ENCODE peak calls at places on chromosomes 6 and 20, in five cellular contexts. D, S, Z, P and B are unnamed samples.
A peak's percentile ranks its signal among the peaks of the same experiment; 100 is the strongest.

GRCh38 chr6:129353067-129353466 is 356.9 kb downstream of the ARHGAP18 start:
- DNase-seq in P (no peak), D (no peak), Z (no peak), S (peak; percentile 32), B (no peak)

GRCh38 chr6:149454405-149454848 is 30.4 kb downstream of the ZC3H12D start:
- DNase-seq in D (no peak), S (peak; percentile 99), P (peak; percentile 59), Z (no peak), B (no peak)

GRCh38 chr6:91608428-91608827 is 1021.6 kb upstream of the MAP3K7 start:
- DNase-seq in P (no peak), D (no peak), S (no peak), Z (no peak), B (no peak)

GRCh38 chr6:159074120-159074684 is 29.4 kb upstream of the TAGAP start:
- DNase-seq in S (no peak), Z (peak; percentile 8), D (no peak), P (peak; percentile 42), B (no peak)

GRCh38 chr20:54356726-54357235 is 118.6 kb upstream of the DOK5 start:
- DNase-seq in D (no peak), S (no peak), P (no peak), Z (no peak), B (no peak)

GRCh38 chr20:15702161-15702560 is 871.1 kb downstream of the KIF16B start:
- DNase-seq in P (no peak), Z (no peak), S (no peak), D (no peak), B (no peak)

GRCh38 chr6:108862479-108863191 is 14.4 kb downstream of the ARMC2 start:
- DNase-seq in D (no peak), Z (no peak), P (no peak), S (peak; percentile 37), B (no peak)

GRCh38 chr20:20051767-20052073 is 546 bp downstream of the CRNKL1 start:
- DNase-seq in P (no peak), Z (no peak), D (no peak), S (no peak), B (no peak)

GRCh38 chr20:32249030-32249738 is 28.3 kb upstream of the KIF3B start:
- DNase-seq in S (no peak), P (no peak), Z (no peak), D (no peak), B (no peak)

GRCh38 chr20:48697845-48698491 is 129.8 kb downstream of the PREX1 start:
- DNase-seq in Z (no peak), P (peak; percentile 76), D (no peak), S (peak; percentile 84), B (no peak)

GRCh38 chr6:49430187-49430586 is 32.9 kb downstream of the MMUT start:
- DNase-seq in P (no peak), D (no peak), Z (no peak), S (no peak), B (no peak)

GRCh38 chr6:131555992-131556391 is 17.0 kb upstream of the ARG1 start:
- DNase-seq in P (no peak), D (no peak), S (no peak), Z (no peak), B (no peak)